ENCODE peak calls at places on chromosomes 16 and 17, in four cellular contexts. B is cardiac fibroblast, A is mucosa of gallbladder, W is cardiac septum. R is an unnamed sample.

GRCh38 chr16:53779186-53779585 is 75.2 kb downstream of the FTO start:
- DNase-seq in A (no peak), B (no peak), W (no peak), R (no peak)

GRCh38 chr16:15913046-15913698 is 24.8 kb upstream of the CEP20 start:
- DNase-seq in B (no peak), W (no peak), A (no peak), R (no peak)

GRCh38 chr17:45006927-45007461 is 38.9 kb upstream of the C1QL1 start:
- DNase-seq in W (no peak), B (no peak), A (no peak), R (no peak)

GRCh38 chr16:27246439-27246838 is 22.1 kb downstream of the NSMCE1 start:
- DNase-seq in W (no peak), A (no peak), B (no peak), R (no peak)

GRCh38 chr17:73797594-73798110 is 153.4 kb upstream of the SDK2 start:
- DNase-seq in B (no peak), W (peak), A (no peak), R (no peak)

GRCh38 chr16:88455610-88456355 is 2.7 kb downstream of the ZFPM1 start:
- DNase-seq in W (no peak), B (peak), A (no peak), R (no peak)

GRCh38 chr17:50107790-50108414 is 12.8 kb downstream of the PDK2 start:
- DNase-seq in W (no peak), A (no peak), B (peak), R (no peak)

GRCh38 chr16:1800703-1801102 is 7.2 kb upstream of the IGFALS start:
- DNase-seq in B (no peak), A (no peak), W (no peak), R (no peak)

GRCh38 chr17:6797718-6798351 is 21.8 kb downstream of the FBXO39 start:
- DNase-seq in A (no peak), W (no peak), B (no peak), R (no peak)

GRCh38 chr16:89071686-89072182 is 21.9 kb upstream of the ACSF3 start:
- DNase-seq in B (no peak), A (no peak), W (no peak), R (no peak)

GRCh38 chr17:69516911-69517310 is 102.4 kb downstream of the MAP2K6 start:
- DNase-seq in W (no peak), B (no peak), A (no peak), R (no peak)

GRCh38 chr16:715448-716249 is 731 bp downstream of the METRN start:
- DNase-seq in B (no peak), W (no peak), A (no peak), R (no peak)

GRCh38 chr16:30997887-30998711 is 12.3 kb downstream of the STX1B start:
- DNase-seq in W (no peak), B (peak), A (no peak), R (no peak)

GRCh38 chr16:69131749-69132423 is 502 bp downstream of the CHTF8 start:
- DNase-seq in A (peak), W (peak), B (peak), R (peak)

GRCh38 chr16:88719267-88719932 is 13.1 kb downstream of the CTU2 start:
- DNase-seq in W (peak), B (no peak), A (peak), R (no peak)

GRCh38 chr17:44269795-44270320 is 1.9 kb upstream of the SLC4A1 start:
- DNase-seq in A (no peak), W (no peak), B (no peak), R (no peak)